ENCODE peak calls at places on chromosomes 3 and 15, in four cellular contexts. One of them, this sample, is unnamed.

GRCh38 chr15:90231028-90232017 is 2.4 kb downstream of the CIB1 start:
- DNase-seq in GM12878: peak
- DNase-seq in H1: no peak
- DNase-seq in HepG2: no peak
- DNase-seq in this sample: no peak

GRCh38 chr3:146100825-146101444 is 60.0 kb downstream of the PLOD2 start:
- DNase-seq in GM12878: no peak
- DNase-seq in H1: no peak
- DNase-seq in HepG2: no peak
- DNase-seq in this sample: no peak

GRCh38 chr3:51391566-51392300 is 648 bp downstream of the RBM15B start:
- DNase-seq in GM12878: no peak
- DNase-seq in H1: no peak
- DNase-seq in HepG2: no peak
- DNase-seq in this sample: no peak

GRCh38 chr3:71725279-71725991 is at the start of gene EIF4E3:
- DNase-seq in GM12878: no peak
- DNase-seq in H1: no peak
- DNase-seq in HepG2: no peak
- DNase-seq in this sample: no peak

GRCh38 chr3:182438398-182438797 is 354.9 kb upstream of the ATP11B start:
- DNase-seq in GM12878: no peak
- DNase-seq in H1: no peak
- DNase-seq in HepG2: peak
- DNase-seq in this sample: no peak

GRCh38 chr3:113354307-113354706 is 87.0 kb downstream of the CFAP44 start:
- DNase-seq in GM12878: no peak
- DNase-seq in H1: no peak
- DNase-seq in HepG2: no peak
- DNase-seq in this sample: no peak

GRCh38 chr3:69306239-69307185 is 79.4 kb downstream of the FRMD4B start:
- DNase-seq in GM12878: no peak
- DNase-seq in H1: no peak
- DNase-seq in HepG2: peak
- DNase-seq in this sample: peak

GRCh38 chr3:133181364-133182254 is 143.4 kb downstream of the TMEM108 start:
- DNase-seq in GM12878: no peak
- DNase-seq in H1: no peak
- DNase-seq in HepG2: no peak
- DNase-seq in this sample: no peak

GRCh38 chr3:40873456-40873855 is 325.8 kb upstream of the CTNNB1 start:
- DNase-seq in GM12878: no peak
- DNase-seq in H1: no peak
- DNase-seq in HepG2: no peak
- DNase-seq in this sample: no peak

GRCh38 chr3:71753716-71754609 is at the start of gene GPR27:
- DNase-seq in GM12878: no peak
- DNase-seq in H1: no peak
- DNase-seq in HepG2: no peak
- DNase-seq in this sample: no peak

GRCh38 chr15:92306662-92307061 is 87.0 kb upstream of the ST8SIA2 start:
- DNase-seq in GM12878: no peak
- DNase-seq in H1: no peak
- DNase-seq in HepG2: peak
- DNase-seq in this sample: peak

GRCh38 chr3:56921573-56922571 is 120.1 kb upstream of the ARHGEF3 start:
- DNase-seq in GM12878: no peak
- DNase-seq in H1: no peak
- DNase-seq in HepG2: no peak
- DNase-seq in this sample: no peak

GRCh38 chr3:32459474-32459873 is 43.2 kb downstream of the CMTM6 start:
- DNase-seq in GM12878: no peak
- DNase-seq in H1: no peak
- DNase-seq in HepG2: no peak
- DNase-seq in this sample: no peak

GRCh38 chr3:126850370-126851085 is 132.4 kb upstream of the PLXNA1 start:
- DNase-seq in GM12878: no peak
- DNase-seq in H1: peak
- DNase-seq in HepG2: peak
- DNase-seq in this sample: peak

GRCh38 chr3:177596248-177596821 is 399.1 kb upstream of the TBL1XR1 start:
- DNase-seq in GM12878: no peak
- DNase-seq in H1: no peak
- DNase-seq in HepG2: no peak
- DNase-seq in this sample: no peak

GRCh38 chr3:187012609-187013051 is 82.3 kb downstream of the ST6GAL1 start:
- DNase-seq in GM12878: no peak
- DNase-seq in H1: no peak
- DNase-seq in HepG2: no peak
- DNase-seq in this sample: no peak

GRCh38 chr15:67109141-67110034 is 44.0 kb downstream of the SMAD3 start:
- DNase-seq in GM12878: no peak
- DNase-seq in H1: no peak
- DNase-seq in HepG2: peak
- DNase-seq in this sample: no peak

GRCh38 chr3:52359116-52359855 is 43.2 kb downstream of the DNAH1 start:
- DNase-seq in GM12878: no peak
- DNase-seq in H1: no peak
- DNase-seq in HepG2: no peak
- DNase-seq in this sample: no peak

GRCh38 chr3:170488802-170489201 is 70.1 kb downstream of the CLDN11 start:
- DNase-seq in GM12878: no peak
- DNase-seq in H1: no peak
- DNase-seq in HepG2: peak
- DNase-seq in this sample: no peak

GRCh38 chr3:89699771-89700170 is 592.4 kb downstream of the EPHA3 start:
- DNase-seq in GM12878: no peak
- DNase-seq in H1: no peak
- DNase-seq in HepG2: no peak
- DNase-seq in this sample: no peak

GRCh38 chr3:25568525-25569078 is 96.1 kb downstream of the TOP2B start:
- DNase-seq in GM12878: no peak
- DNase-seq in H1: no peak
- DNase-seq in HepG2: no peak
- DNase-seq in this sample: no peak

GRCh38 chr3:73508330-73508954 is 116.3 kb downstream of the PDZRN3 start:
- DNase-seq in GM12878: no peak
- DNase-seq in H1: no peak
- DNase-seq in HepG2: peak
- DNase-seq in this sample: peak

GRCh38 chr3:42652611-42653302 is 740 bp upstream of the ZBTB47 start:
- DNase-seq in GM12878: peak
- DNase-seq in H1: no peak
- DNase-seq in HepG2: peak
- DNase-seq in this sample: no peak

GRCh38 chr3:71127463-71128243 is 455.9 kb downstream of the FOXP1 start:
- DNase-seq in GM12878: no peak
- DNase-seq in H1: no peak
- DNase-seq in HepG2: no peak
- DNase-seq in this sample: no peak

GRCh38 chr3:125317761-125318496 is 57.2 kb downstream of the ZNF148 start:
- DNase-seq in GM12878: no peak
- DNase-seq in H1: no peak
- DNase-seq in HepG2: no peak
- DNase-seq in this sample: no peak

GRCh38 chr3:172624999-172625398 is 85.9 kb downstream of the NCEH1 start:
- DNase-seq in GM12878: no peak
- DNase-seq in H1: no peak
- DNase-seq in HepG2: no peak
- DNase-seq in this sample: no peak

GRCh38 chr15:62809968-62810260 is 232.6 kb upstream of the TPM1 start:
- DNase-seq in GM12878: no peak
- DNase-seq in H1: no peak
- DNase-seq in HepG2: no peak
- DNase-seq in this sample: no peak

GRCh38 chr15:95024388-95024787 is 793.0 kb downstream of the MCTP2 start:
- DNase-seq in GM12878: no peak
- DNase-seq in H1: no peak
- DNase-seq in HepG2: no peak
- DNase-seq in this sample: no peak

GRCh38 chr3:28053759-28054158 is 187.7 kb upstream of the CMC1 start:
- DNase-seq in GM12878: no peak
- DNase-seq in H1: no peak
- DNase-seq in HepG2: no peak
- DNase-seq in this sample: no peak

DNA sequence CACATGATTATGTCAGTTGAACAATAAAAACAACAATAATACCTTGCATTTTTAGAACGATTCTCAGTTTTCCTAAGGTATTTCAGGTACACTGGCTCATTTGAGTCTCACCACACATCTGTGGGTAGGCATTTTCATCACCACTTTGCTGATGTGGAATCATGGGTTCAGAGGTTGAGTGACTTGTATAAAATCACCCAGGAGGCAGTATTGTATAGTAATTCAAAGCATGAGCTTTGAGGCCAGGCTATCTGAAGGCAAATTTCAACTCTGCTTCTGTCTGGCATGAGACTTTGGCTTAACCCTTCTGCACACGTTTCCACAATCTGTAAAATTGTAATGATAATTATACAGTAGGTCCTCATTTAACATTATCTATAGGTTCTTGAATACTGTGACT is 183.9 kb upstream of the CMC1 start:
- DNase-seq in GM12878: no peak
- DNase-seq in H1: no peak
- DNase-seq in HepG2: no peak
- DNase-seq in this sample: no peak
- H3K9ac ChIP-seq in GM12878: no peak
- H3K9ac ChIP-seq in H1: no peak
- H3K9ac ChIP-seq in HepG2: no peak
- H3K9ac ChIP-seq in this sample: no peak

GRCh38 chr3:130576571-130577266 is 59.7 kb downstream of the COL6A6 start:
- DNase-seq in GM12878: no peak
- DNase-seq in H1: no peak
- DNase-seq in HepG2: no peak
- DNase-seq in this sample: no peak
- TF ChIP-seq SUZ12 in GM12878: no peak
- TF ChIP-seq SUZ12 in H1: no peak
- TF ChIP-seq SUZ12 in HepG2: no peak
- TF ChIP-seq SUZ12 in this sample: no peak

DNA sequence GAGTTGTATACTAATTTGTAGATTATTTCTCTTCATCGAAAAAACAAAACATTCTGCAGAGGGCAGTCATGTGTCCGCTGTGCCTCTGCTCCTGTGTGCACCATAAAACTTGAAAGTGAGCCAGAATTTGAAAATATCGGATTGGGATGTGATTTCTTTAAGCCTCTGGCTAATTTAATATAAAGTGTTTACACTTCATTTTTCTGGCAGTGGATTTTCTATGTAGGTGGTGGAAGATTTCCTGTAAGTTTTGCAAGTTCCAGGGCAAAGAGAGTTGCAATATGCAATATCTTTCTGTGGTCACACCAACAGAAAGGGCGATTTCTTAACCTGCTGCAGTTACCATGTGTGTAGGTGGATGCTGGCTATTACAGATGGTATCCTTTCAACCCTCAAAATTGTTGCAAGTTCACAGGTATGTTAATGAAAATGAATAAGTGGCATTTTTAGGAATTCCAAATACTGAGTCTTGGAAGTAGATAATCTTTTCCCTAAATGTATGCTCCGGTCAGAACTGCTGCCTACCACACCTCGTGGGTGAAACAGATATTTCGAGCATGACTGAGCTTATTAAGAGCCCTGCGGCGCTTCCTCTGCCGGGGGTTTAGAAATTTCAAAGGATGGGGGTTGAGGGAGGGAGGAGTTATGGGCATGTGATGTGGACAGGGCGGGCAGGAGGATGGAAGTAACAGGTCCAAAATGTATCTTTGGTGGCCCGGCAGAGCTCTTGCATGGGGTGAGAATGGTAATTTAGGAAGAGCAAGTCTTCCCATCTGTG is 134.0 kb downstream of the PGPEP1L start:
- DNase-seq in GM12878: no peak
- DNase-seq in H1: no peak
- DNase-seq in HepG2: no peak
- DNase-seq in this sample: no peak
- H3K4me3 ChIP-seq in GM12878: no peak
- H3K4me3 ChIP-seq in H1: no peak
- H3K4me3 ChIP-seq in HepG2: no peak
- H3K4me3 ChIP-seq in this sample: no peak

DNA sequence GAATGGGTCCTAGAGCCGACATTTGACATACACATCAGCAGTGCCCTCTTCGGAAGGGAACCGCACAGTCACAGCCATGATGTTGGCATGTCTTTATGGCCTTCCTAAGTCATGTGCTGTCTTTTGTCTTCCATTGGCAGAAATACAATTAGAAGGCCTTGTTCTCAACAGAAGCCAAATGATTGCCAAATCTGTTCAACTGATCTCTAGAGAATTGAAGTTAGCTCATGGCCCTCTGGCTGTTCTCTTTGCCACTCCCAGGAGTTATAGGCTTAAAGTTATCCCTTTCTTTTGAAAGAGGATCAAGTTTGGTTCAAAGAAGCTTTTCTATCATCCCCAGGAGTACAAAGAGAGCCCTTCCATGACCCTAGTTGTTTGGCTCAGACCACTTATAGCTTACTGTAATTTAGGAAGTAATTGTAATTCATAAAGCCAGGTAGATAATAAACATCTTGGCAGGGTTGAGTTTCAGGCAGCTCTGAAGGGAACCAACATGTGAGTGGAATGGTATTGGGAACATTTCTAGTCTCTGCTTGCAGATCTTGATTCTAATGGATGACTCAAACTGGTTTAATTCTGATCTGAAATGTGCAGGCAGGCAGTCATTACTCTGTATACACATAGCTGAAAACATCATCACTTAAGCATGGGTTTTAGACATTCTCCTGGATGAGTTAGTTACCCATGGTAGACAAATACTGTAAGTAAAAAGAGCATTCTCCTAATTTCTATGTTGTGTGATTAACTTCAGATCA is 317.2 kb upstream of the TPRG1 start:
- DNase-seq in GM12878: no peak
- DNase-seq in H1: no peak
- DNase-seq in HepG2: no peak
- DNase-seq in this sample: no peak
- H3K9ac ChIP-seq in GM12878: no peak
- H3K9ac ChIP-seq in H1: no peak
- H3K9ac ChIP-seq in HepG2: no peak
- H3K9ac ChIP-seq in this sample: no peak

This sample was measured in NT2/D1.